ENCODE peak calls at places on chromosomes 2 and 18, in five cellular contexts. One of them, this sample, is unnamed.

GRCh38 chr18:57084331-57085298 is 62.3 kb upstream of the BOD1L2 start:
- DNase-seq in stimulated activated CD4-positive, alpha-beta T cell treated with anti-CD3 and anti-CD28 coated beads, Interleukin-4, amount 100 ng/mL, for 1 hour: no peak
- DNase-seq in HCEC 1CT: no peak
- DNase-seq in body of pancreas: no peak
- DNase-seq in astrocyte of the spinal cord: no peak
- DNase-seq in this sample: no peak

GRCh38 chr2:107635883-107636282 is 190.8 kb upstream of the RGPD4 start:
- DNase-seq in HCEC 1CT: peak; percentile 7
- DNase-seq in stimulated activated CD4-positive, alpha-beta T cell treated with anti-CD3 and anti-CD28 coated beads, Interleukin-4, amount 100 ng/mL, for 1 hour: no peak
- DNase-seq in astrocyte of the spinal cord: peak; percentile 86
- DNase-seq in body of pancreas: no peak
- DNase-seq in this sample: no peak

GRCh38 chr2:134408791-134409190 is 154.9 kb downstream of the MGAT5 start:
- DNase-seq in stimulated activated CD4-positive, alpha-beta T cell treated with anti-CD3 and anti-CD28 coated beads, Interleukin-4, amount 100 ng/mL, for 1 hour: no peak
- DNase-seq in HCEC 1CT: peak; percentile 74
- DNase-seq in astrocyte of the spinal cord: no peak
- DNase-seq in body of pancreas: no peak
- DNase-seq in this sample: no peak

GRCh38 chr2:115412501-115412900 is 970.1 kb downstream of the DPP10 start:
- DNase-seq in astrocyte of the spinal cord: no peak
- DNase-seq in body of pancreas: no peak
- DNase-seq in stimulated activated CD4-positive, alpha-beta T cell treated with anti-CD3 and anti-CD28 coated beads, Interleukin-4, amount 100 ng/mL, for 1 hour: no peak
- DNase-seq in HCEC 1CT: no peak
- DNase-seq in this sample: no peak

GRCh38 chr18:27419646-27420045 is 234.5 kb upstream of the CHST9 start:
- DNase-seq in body of pancreas: no peak
- DNase-seq in HCEC 1CT: no peak
- DNase-seq in astrocyte of the spinal cord: no peak
- DNase-seq in stimulated activated CD4-positive, alpha-beta T cell treated with anti-CD3 and anti-CD28 coated beads, Interleukin-4, amount 100 ng/mL, for 1 hour: no peak
- DNase-seq in this sample: no peak

GRCh38 chr2:146701183-146701582 is 1143.6 kb upstream of the ACVR2A start:
- DNase-seq in astrocyte of the spinal cord: no peak
- DNase-seq in body of pancreas: no peak
- DNase-seq in HCEC 1CT: peak; percentile 11
- DNase-seq in stimulated activated CD4-positive, alpha-beta T cell treated with anti-CD3 and anti-CD28 coated beads, Interleukin-4, amount 100 ng/mL, for 1 hour: no peak
- DNase-seq in this sample: no peak

GRCh38 chr18:6956495-6956894 is 161.1 kb downstream of the LAMA1 start:
- DNase-seq in astrocyte of the spinal cord: no peak
- DNase-seq in stimulated activated CD4-positive, alpha-beta T cell treated with anti-CD3 and anti-CD28 coated beads, Interleukin-4, amount 100 ng/mL, for 1 hour: no peak
- DNase-seq in body of pancreas: peak; percentile 54
- DNase-seq in HCEC 1CT: no peak
- DNase-seq in this sample: no peak

GRCh38 chr18:56235061-56235772 is 403.2 kb downstream of the TXNL1 start:
- DNase-seq in astrocyte of the spinal cord: peak; percentile 42
- DNase-seq in HCEC 1CT: no peak
- DNase-seq in body of pancreas: no peak
- DNase-seq in stimulated activated CD4-positive, alpha-beta T cell treated with anti-CD3 and anti-CD28 coated beads, Interleukin-4, amount 100 ng/mL, for 1 hour: no peak
- DNase-seq in this sample: no peak

GRCh38 chr2:108632332-108632712 is 87.0 kb upstream of the RANBP2 start:
- DNase-seq in body of pancreas: no peak
- DNase-seq in HCEC 1CT: no peak
- DNase-seq in stimulated activated CD4-positive, alpha-beta T cell treated with anti-CD3 and anti-CD28 coated beads, Interleukin-4, amount 100 ng/mL, for 1 hour: no peak
- DNase-seq in astrocyte of the spinal cord: no peak
- DNase-seq in this sample: no peak

GRCh38 chr2:232838406-232838874 is 31.6 kb upstream of the SNORC start:
- DNase-seq in astrocyte of the spinal cord: peak; percentile 7
- DNase-seq in stimulated activated CD4-positive, alpha-beta T cell treated with anti-CD3 and anti-CD28 coated beads, Interleukin-4, amount 100 ng/mL, for 1 hour: peak; percentile 56
- DNase-seq in body of pancreas: no peak
- DNase-seq in HCEC 1CT: peak; percentile 4
- DNase-seq in this sample: peak; percentile 3

GRCh38 chr2:53913721-53914120 is 54.0 kb upstream of the GPR75 start:
- DNase-seq in body of pancreas: no peak
- DNase-seq in stimulated activated CD4-positive, alpha-beta T cell treated with anti-CD3 and anti-CD28 coated beads, Interleukin-4, amount 100 ng/mL, for 1 hour: peak; percentile 7
- DNase-seq in HCEC 1CT: peak; percentile 62
- DNase-seq in astrocyte of the spinal cord: peak; percentile 47
- DNase-seq in this sample: no peak

GRCh38 chr2:3728104-3729054 is 25.0 kb downstream of the DCDC2C start:
- DNase-seq in HCEC 1CT: peak; percentile 32
- DNase-seq in astrocyte of the spinal cord: peak; percentile 67
- DNase-seq in body of pancreas: no peak
- DNase-seq in stimulated activated CD4-positive, alpha-beta T cell treated with anti-CD3 and anti-CD28 coated beads, Interleukin-4, amount 100 ng/mL, for 1 hour: no peak
- DNase-seq in this sample: no peak

GRCh38 chr18:29176681-29177080 is 999.8 kb upstream of the CDH2 start:
- DNase-seq in astrocyte of the spinal cord: no peak
- DNase-seq in stimulated activated CD4-positive, alpha-beta T cell treated with anti-CD3 and anti-CD28 coated beads, Interleukin-4, amount 100 ng/mL, for 1 hour: no peak
- DNase-seq in body of pancreas: no peak
- DNase-seq in HCEC 1CT: no peak
- DNase-seq in this sample: no peak

GRCh38 chr2:218370410-218371063 is 11.5 kb upstream of the SLC11A1 start:
- DNase-seq in body of pancreas: no peak
- DNase-seq in HCEC 1CT: peak; percentile 41
- DNase-seq in astrocyte of the spinal cord: no peak
- DNase-seq in stimulated activated CD4-positive, alpha-beta T cell treated with anti-CD3 and anti-CD28 coated beads, Interleukin-4, amount 100 ng/mL, for 1 hour: no peak
- DNase-seq in this sample: no peak

GRCh38 chr2:10022041-10022421 is 21.3 kb upstream of the KLF11 start:
- DNase-seq in body of pancreas: no peak
- DNase-seq in HCEC 1CT: no peak
- DNase-seq in astrocyte of the spinal cord: no peak
- DNase-seq in stimulated activated CD4-positive, alpha-beta T cell treated with anti-CD3 and anti-CD28 coated beads, Interleukin-4, amount 100 ng/mL, for 1 hour: no peak
- DNase-seq in this sample: no peak

GRCh38 chr2:112483047-112483473 is 1.1 kb downstream of the TTL start:
- DNase-seq in HCEC 1CT: peak; percentile 60
- DNase-seq in astrocyte of the spinal cord: peak; percentile 57
- DNase-seq in body of pancreas: peak; percentile 16
- DNase-seq in stimulated activated CD4-positive, alpha-beta T cell treated with anti-CD3 and anti-CD28 coated beads, Interleukin-4, amount 100 ng/mL, for 1 hour: no peak
- DNase-seq in this sample: no peak

GRCh38 chr18:27363918-27364317 is 178.8 kb upstream of the CHST9 start:
- DNase-seq in stimulated activated CD4-positive, alpha-beta T cell treated with anti-CD3 and anti-CD28 coated beads, Interleukin-4, amount 100 ng/mL, for 1 hour: no peak
- DNase-seq in HCEC 1CT: no peak
- DNase-seq in body of pancreas: no peak
- DNase-seq in astrocyte of the spinal cord: peak; percentile 20
- DNase-seq in this sample: no peak

GRCh38 chr2:197708331-197708730 is 3.2 kb downstream of the MARS2 start:
- DNase-seq in body of pancreas: no peak
- DNase-seq in HCEC 1CT: peak; percentile 88
- DNase-seq in astrocyte of the spinal cord: peak; percentile 37
- DNase-seq in stimulated activated CD4-positive, alpha-beta T cell treated with anti-CD3 and anti-CD28 coated beads, Interleukin-4, amount 100 ng/mL, for 1 hour: no peak
- DNase-seq in this sample: no peak

GRCh38 chr2:111161971-111162370 is 41.3 kb downstream of the BCL2L11 start:
- DNase-seq in HCEC 1CT: no peak
- DNase-seq in astrocyte of the spinal cord: no peak
- DNase-seq in stimulated activated CD4-positive, alpha-beta T cell treated with anti-CD3 and anti-CD28 coated beads, Interleukin-4, amount 100 ng/mL, for 1 hour: no peak
- DNase-seq in body of pancreas: peak; percentile 84
- DNase-seq in this sample: no peak

GRCh38 chr2:158755310-158755709 is 39.8 kb upstream of the DAPL1 start:
- DNase-seq in body of pancreas: no peak
- DNase-seq in stimulated activated CD4-positive, alpha-beta T cell treated with anti-CD3 and anti-CD28 coated beads, Interleukin-4, amount 100 ng/mL, for 1 hour: no peak
- DNase-seq in HCEC 1CT: no peak
- DNase-seq in astrocyte of the spinal cord: no peak
- DNase-seq in this sample: no peak

GRCh38 chr18:12628706-12629702 is 28.9 kb downstream of the SPIRE1 start:
- DNase-seq in HCEC 1CT: peak; percentile 89
- DNase-seq in body of pancreas: no peak
- DNase-seq in astrocyte of the spinal cord: peak; percentile 73
- DNase-seq in stimulated activated CD4-positive, alpha-beta T cell treated with anti-CD3 and anti-CD28 coated beads, Interleukin-4, amount 100 ng/mL, for 1 hour: no peak
- DNase-seq in this sample: no peak

GRCh38 chr2:19812166-19812565 is 89.6 kb downstream of the TTC32 start:
- DNase-seq in HCEC 1CT: no peak
- DNase-seq in astrocyte of the spinal cord: peak; percentile 38
- DNase-seq in stimulated activated CD4-positive, alpha-beta T cell treated with anti-CD3 and anti-CD28 coated beads, Interleukin-4, amount 100 ng/mL, for 1 hour: no peak
- DNase-seq in body of pancreas: no peak
- DNase-seq in this sample: no peak

GRCh38 chr18:2572144-2572682 is 856 bp downstream of the NDC80 start:
- DNase-seq in astrocyte of the spinal cord: no peak
- DNase-seq in HCEC 1CT: no peak
- DNase-seq in stimulated activated CD4-positive, alpha-beta T cell treated with anti-CD3 and anti-CD28 coated beads, Interleukin-4, amount 100 ng/mL, for 1 hour: no peak
- DNase-seq in body of pancreas: no peak
- DNase-seq in this sample: no peak

GRCh38 chr2:176152350-176153181 is 1.2 kb downstream of the HOXD4 start:
- DNase-seq in stimulated activated CD4-positive, alpha-beta T cell treated with anti-CD3 and anti-CD28 coated beads, Interleukin-4, amount 100 ng/mL, for 1 hour: no peak
- DNase-seq in astrocyte of the spinal cord: no peak
- DNase-seq in body of pancreas: no peak
- DNase-seq in HCEC 1CT: no peak
- DNase-seq in this sample: no peak

GRCh38 chr18:5456577-5457466 is 87.0 kb downstream of the EPB41L3 start:
- DNase-seq in stimulated activated CD4-positive, alpha-beta T cell treated with anti-CD3 and anti-CD28 coated beads, Interleukin-4, amount 100 ng/mL, for 1 hour: no peak
- DNase-seq in body of pancreas: no peak
- DNase-seq in HCEC 1CT: no peak
- DNase-seq in astrocyte of the spinal cord: peak; percentile 73
- DNase-seq in this sample: no peak

GRCh38 chr2:175576270-175576669 is 394.8 kb upstream of the ATP5MC3 start:
- DNase-seq in astrocyte of the spinal cord: no peak
- DNase-seq in stimulated activated CD4-positive, alpha-beta T cell treated with anti-CD3 and anti-CD28 coated beads, Interleukin-4, amount 100 ng/mL, for 1 hour: no peak
- DNase-seq in body of pancreas: no peak
- DNase-seq in HCEC 1CT: no peak
- DNase-seq in this sample: no peak

GRCh38 chr18:48983793-48984437 is 33.1 kb upstream of the SMAD7 start:
- DNase-seq in stimulated activated CD4-positive, alpha-beta T cell treated with anti-CD3 and anti-CD28 coated beads, Interleukin-4, amount 100 ng/mL, for 1 hour: no peak
- DNase-seq in astrocyte of the spinal cord: no peak
- DNase-seq in body of pancreas: peak; percentile 31
- DNase-seq in HCEC 1CT: no peak
- DNase-seq in this sample: no peak

GRCh38 chr2:145548479-145548878 is 1028.6 kb upstream of the ZEB2 start:
- DNase-seq in HCEC 1CT: no peak
- DNase-seq in body of pancreas: no peak
- DNase-seq in stimulated activated CD4-positive, alpha-beta T cell treated with anti-CD3 and anti-CD28 coated beads, Interleukin-4, amount 100 ng/mL, for 1 hour: no peak
- DNase-seq in astrocyte of the spinal cord: no peak
- DNase-seq in this sample: no peak

GRCh38 chr2:101766871-101767739 is 69.6 kb downstream of the MAP4K4 start:
- DNase-seq in stimulated activated CD4-positive, alpha-beta T cell treated with anti-CD3 and anti-CD28 coated beads, Interleukin-4, amount 100 ng/mL, for 1 hour: no peak
- DNase-seq in body of pancreas: no peak
- DNase-seq in HCEC 1CT: peak; percentile 87
- DNase-seq in astrocyte of the spinal cord: peak; percentile 96
- DNase-seq in this sample: no peak

GRCh38 chr18:45870419-45870818 is 44.9 kb downstream of the SIGLEC15 start:
- DNase-seq in body of pancreas: no peak
- DNase-seq in astrocyte of the spinal cord: no peak
- DNase-seq in stimulated activated CD4-positive, alpha-beta T cell treated with anti-CD3 and anti-CD28 coated beads, Interleukin-4, amount 100 ng/mL, for 1 hour: no peak
- DNase-seq in HCEC 1CT: no peak
- DNase-seq in this sample: no peak

GRCh38 chr2:138649571-138649970 is 130.6 kb downstream of the NXPH2 start:
- DNase-seq in stimulated activated CD4-positive, alpha-beta T cell treated with anti-CD3 and anti-CD28 coated beads, Interleukin-4, amount 100 ng/mL, for 1 hour: no peak
- DNase-seq in HCEC 1CT: no peak
- DNase-seq in astrocyte of the spinal cord: no peak
- DNase-seq in body of pancreas: no peak
- DNase-seq in this sample: no peak

This sample was measured in effector CD8-positive, alpha-beta T cell.